ENCODE peak calls at places on chromosome 12, in six cellular contexts. One of them, this sample, is unnamed.

GRCh38 chr12:53572134-53572758 is 53.9 kb downstream of the ATF7 start:
- DNase-seq in NCI-H748 treated with DMSO at 0.1 percent for 48 hours: no peak
- DNase-seq in NCI-H1092: no peak
- DNase-seq in cardiac muscle cell: no peak
- DNase-seq in osteocyte: no peak
- DNase-seq in cardiac fibroblast: no peak
- DNase-seq in this sample: no peak

GRCh38 chr12:14770495-14771313 is 32.6 kb downstream of the WBP11 start:
- DNase-seq in NCI-H748 treated with DMSO at 0.1 percent for 48 hours: peak
- DNase-seq in NCI-H1092: peak
- DNase-seq in cardiac muscle cell: peak
- DNase-seq in osteocyte: peak
- DNase-seq in cardiac fibroblast: peak
- DNase-seq in this sample: peak

GRCh38 chr12:94677778-94678177 is 27.4 kb upstream of the TMCC3 start:
- DNase-seq in NCI-H748 treated with DMSO at 0.1 percent for 48 hours: no peak
- DNase-seq in NCI-H1092: no peak
- DNase-seq in cardiac muscle cell: no peak
- DNase-seq in osteocyte: peak
- DNase-seq in cardiac fibroblast: no peak
- DNase-seq in this sample: no peak

GRCh38 chr12:124053855-124054254 is 80.8 kb downstream of the ZNF664 start:
- DNase-seq in NCI-H748 treated with DMSO at 0.1 percent for 48 hours: peak
- DNase-seq in NCI-H1092: peak
- DNase-seq in cardiac muscle cell: peak
- DNase-seq in osteocyte: no peak
- DNase-seq in cardiac fibroblast: peak
- DNase-seq in this sample: peak

GRCh38 chr12:57340104-57340503 is 89.1 kb upstream of the STAC3 start:
- DNase-seq in NCI-H748 treated with DMSO at 0.1 percent for 48 hours: no peak
- DNase-seq in NCI-H1092: no peak
- DNase-seq in cardiac muscle cell: peak
- DNase-seq in osteocyte: no peak
- DNase-seq in cardiac fibroblast: peak
- DNase-seq in this sample: peak

GRCh38 chr12:47990351-47991105 is 13.7 kb downstream of the COL2A1 start:
- DNase-seq in NCI-H748 treated with DMSO at 0.1 percent for 48 hours: no peak
- DNase-seq in NCI-H1092: no peak
- DNase-seq in cardiac muscle cell: peak
- DNase-seq in osteocyte: no peak
- DNase-seq in cardiac fibroblast: peak
- DNase-seq in this sample: peak

GRCh38 chr12:116736962-116737773 is 701 bp downstream of the SPRING1 start:
- DNase-seq in NCI-H748 treated with DMSO at 0.1 percent for 48 hours: no peak
- DNase-seq in NCI-H1092: no peak
- DNase-seq in cardiac muscle cell: no peak
- DNase-seq in osteocyte: peak
- DNase-seq in cardiac fibroblast: no peak
- DNase-seq in this sample: peak

GRCh38 chr12:1769809-1770494 is 50.4 kb upstream of the LRTM2 start:
- DNase-seq in NCI-H748 treated with DMSO at 0.1 percent for 48 hours: no peak
- DNase-seq in NCI-H1092: no peak
- DNase-seq in cardiac muscle cell: peak
- DNase-seq in osteocyte: no peak
- DNase-seq in cardiac fibroblast: no peak
- DNase-seq in this sample: no peak

GRCh38 chr12:54853933-54854538 is at the start of gene MUCL1:
- DNase-seq in NCI-H748 treated with DMSO at 0.1 percent for 48 hours: peak
- DNase-seq in NCI-H1092: peak
- DNase-seq in cardiac muscle cell: peak
- DNase-seq in osteocyte: no peak
- DNase-seq in cardiac fibroblast: peak
- DNase-seq in this sample: peak

GRCh38 chr12:122869207-122869973 is 26.5 kb downstream of the VPS37B start:
- DNase-seq in NCI-H748 treated with DMSO at 0.1 percent for 48 hours: no peak
- DNase-seq in NCI-H1092: no peak
- DNase-seq in cardiac muscle cell: no peak
- DNase-seq in osteocyte: no peak
- DNase-seq in cardiac fibroblast: no peak
- DNase-seq in this sample: no peak

GRCh38 chr12:7373226-7373625 is 69.4 kb downstream of the ACSM4 start:
- DNase-seq in NCI-H748 treated with DMSO at 0.1 percent for 48 hours: no peak
- DNase-seq in NCI-H1092: no peak
- DNase-seq in cardiac muscle cell: no peak
- DNase-seq in osteocyte: no peak
- DNase-seq in cardiac fibroblast: no peak
- DNase-seq in this sample: no peak

GRCh38 chr12:111221296-111222026 is 147.4 kb downstream of the PHETA1 start:
- DNase-seq in NCI-H748 treated with DMSO at 0.1 percent for 48 hours: no peak
- DNase-seq in NCI-H1092: no peak
- DNase-seq in cardiac muscle cell: no peak
- DNase-seq in osteocyte: no peak
- DNase-seq in cardiac fibroblast: no peak
- DNase-seq in this sample: no peak

GRCh38 chr12:65593206-65593833 is 231.0 kb upstream of the HMGA2 start:
- DNase-seq in NCI-H748 treated with DMSO at 0.1 percent for 48 hours: no peak
- DNase-seq in NCI-H1092: no peak
- DNase-seq in cardiac muscle cell: no peak
- DNase-seq in osteocyte: no peak
- DNase-seq in cardiac fibroblast: no peak
- DNase-seq in this sample: peak

GRCh38 chr12:111570090-111570961 is 28.8 kb downstream of the ATXN2 start:
- DNase-seq in NCI-H748 treated with DMSO at 0.1 percent for 48 hours: no peak
- DNase-seq in NCI-H1092: no peak
- DNase-seq in cardiac muscle cell: peak
- DNase-seq in osteocyte: no peak
- DNase-seq in cardiac fibroblast: peak
- DNase-seq in this sample: peak

GRCh38 chr12:2341051-2341751 is 288.4 kb downstream of the CACNA1C start:
- DNase-seq in NCI-H748 treated with DMSO at 0.1 percent for 48 hours: no peak
- DNase-seq in NCI-H1092: no peak
- DNase-seq in cardiac muscle cell: no peak
- DNase-seq in osteocyte: no peak
- DNase-seq in cardiac fibroblast: no peak
- DNase-seq in this sample: peak

GRCh38 chr12:106415134-106415533 is 57.6 kb downstream of the POLR3B start:
- DNase-seq in NCI-H748 treated with DMSO at 0.1 percent for 48 hours: no peak
- DNase-seq in NCI-H1092: no peak
- DNase-seq in cardiac muscle cell: peak
- DNase-seq in osteocyte: no peak
- DNase-seq in cardiac fibroblast: peak
- DNase-seq in this sample: peak

GRCh38 chr12:47397664-47398281 is 308.1 kb downstream of the RPAP3 start:
- DNase-seq in NCI-H748 treated with DMSO at 0.1 percent for 48 hours: peak
- DNase-seq in NCI-H1092: peak
- DNase-seq in cardiac muscle cell: peak
- DNase-seq in osteocyte: no peak
- DNase-seq in cardiac fibroblast: peak
- DNase-seq in this sample: peak

GRCh38 chr12:106914796-106915634 is 40.7 kb upstream of the TMEM263 start:
- DNase-seq in NCI-H748 treated with DMSO at 0.1 percent for 48 hours: no peak
- DNase-seq in NCI-H1092: no peak
- DNase-seq in cardiac muscle cell: no peak
- DNase-seq in osteocyte: no peak
- DNase-seq in cardiac fibroblast: no peak
- DNase-seq in this sample: no peak

GRCh38 chr12:130041983-130042812 is 120.1 kb upstream of the FZD10 start:
- DNase-seq in NCI-H748 treated with DMSO at 0.1 percent for 48 hours: peak
- DNase-seq in NCI-H1092: peak
- DNase-seq in cardiac muscle cell: no peak
- DNase-seq in osteocyte: no peak
- DNase-seq in cardiac fibroblast: no peak
- DNase-seq in this sample: no peak

GRCh38 chr12:21418403-21418802 is 19.1 kb upstream of the PYROXD1 start:
- DNase-seq in NCI-H748 treated with DMSO at 0.1 percent for 48 hours: no peak
- DNase-seq in NCI-H1092: no peak
- DNase-seq in cardiac muscle cell: no peak
- DNase-seq in osteocyte: no peak
- DNase-seq in cardiac fibroblast: peak
- DNase-seq in this sample: no peak

GRCh38 chr12:8829128-8829524 is 6.7 kb downstream of the A2ML1 start:
- DNase-seq in NCI-H748 treated with DMSO at 0.1 percent for 48 hours: no peak
- DNase-seq in NCI-H1092: no peak
- DNase-seq in cardiac muscle cell: no peak
- DNase-seq in osteocyte: no peak
- DNase-seq in cardiac fibroblast: no peak
- DNase-seq in this sample: no peak

GRCh38 chr12:123621101-123621500 is 12.4 kb downstream of the EIF2B1 start:
- DNase-seq in NCI-H748 treated with DMSO at 0.1 percent for 48 hours: no peak
- DNase-seq in NCI-H1092: no peak
- DNase-seq in cardiac muscle cell: no peak
- DNase-seq in osteocyte: no peak
- DNase-seq in cardiac fibroblast: no peak
- DNase-seq in this sample: peak

GRCh38 chr12:115867854-115868253 is 409.6 kb downstream of the MED13L start:
- DNase-seq in NCI-H748 treated with DMSO at 0.1 percent for 48 hours: no peak
- DNase-seq in NCI-H1092: no peak
- DNase-seq in cardiac muscle cell: no peak
- DNase-seq in osteocyte: no peak
- DNase-seq in cardiac fibroblast: no peak
- DNase-seq in this sample: no peak